ENCODE peak calls at places on chromosomes 1 and 21, in four cellular contexts. W is neural progenitor cell, G is breast epithelium, R is right cardiac atrium. M is an unnamed sample. For H3K4me1, the result is how much of the 10 kb centered on the place peaks cover.

GRCh38 chr1:200355815-200356214 is 54.0 kb downstream of the ZNF281 start:
- DNase-seq in W (no peak), G (no peak), R (no peak), M (no peak)

GRCh38 chr1:109929170-109929569 is 18.5 kb downstream of the CSF1 start:
- DNase-seq in W (no peak), G (no peak), R (no peak), M (no peak)

GRCh38 chr1:208007319-208007937 is 96.5 kb upstream of the CD34 start:
- DNase-seq in W (no peak), G (no peak), R (no peak), M (no peak)

GRCh38 chr1:43851561-43852338 is 81.9 kb upstream of the ARTN start:
- DNase-seq in W (no peak), G (no peak), R (peak), M (no peak)

GRCh38 chr1:182723195-182723594 is 38.8 kb upstream of the RGS8 start:
- DNase-seq in W (no peak), G (no peak), R (peak), M (no peak)

GRCh38 chr21:44921928-44922327 is 1.2 kb upstream of the ITGB2 start:
- DNase-seq in W (no peak), G (no peak), R (no peak), M (no peak)

GRCh38 chr1:203274603-203275381 is 30.5 kb upstream of the BTG2 start:
- DNase-seq in W (no peak), G (no peak), R (peak), M (no peak)

GRCh38 chr1:224543453-224543852 is 72.7 kb upstream of the CNIH3 start:
- DNase-seq in W (no peak), G (no peak), R (no peak), M (no peak)

DNA sequence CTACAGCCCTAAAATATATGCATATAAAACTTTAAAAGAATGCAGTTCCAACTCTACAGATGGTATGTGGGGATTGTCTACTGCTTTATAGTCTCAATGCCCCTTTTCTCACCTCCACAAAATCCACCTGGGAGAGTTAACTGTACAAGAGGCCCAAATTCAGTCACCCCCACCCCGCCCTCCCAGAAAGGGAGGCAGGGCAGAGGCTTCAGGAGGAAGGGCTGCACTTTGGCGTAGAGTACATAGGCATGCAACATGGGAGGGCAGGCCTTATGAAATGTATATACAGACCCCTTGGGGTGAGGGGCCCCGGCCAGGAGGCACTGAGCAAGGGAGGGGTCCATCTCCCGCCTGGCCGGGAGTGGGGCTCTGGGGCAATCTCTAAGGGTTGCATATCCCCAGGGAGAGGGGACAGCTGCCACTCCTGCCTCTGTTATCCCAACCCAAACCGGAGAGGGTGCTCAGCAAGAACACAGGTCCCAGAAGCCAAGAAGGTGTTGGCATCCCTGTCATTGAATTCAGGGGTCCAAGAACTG is 1.3 kb upstream of the PYGO2 start:
- DNase-seq in W (no peak), G (no peak), R (peak), M (no peak)
- H3K4me3 ChIP-seq in W (peak), G (no peak), R (no peak), M (peak)

DNA sequence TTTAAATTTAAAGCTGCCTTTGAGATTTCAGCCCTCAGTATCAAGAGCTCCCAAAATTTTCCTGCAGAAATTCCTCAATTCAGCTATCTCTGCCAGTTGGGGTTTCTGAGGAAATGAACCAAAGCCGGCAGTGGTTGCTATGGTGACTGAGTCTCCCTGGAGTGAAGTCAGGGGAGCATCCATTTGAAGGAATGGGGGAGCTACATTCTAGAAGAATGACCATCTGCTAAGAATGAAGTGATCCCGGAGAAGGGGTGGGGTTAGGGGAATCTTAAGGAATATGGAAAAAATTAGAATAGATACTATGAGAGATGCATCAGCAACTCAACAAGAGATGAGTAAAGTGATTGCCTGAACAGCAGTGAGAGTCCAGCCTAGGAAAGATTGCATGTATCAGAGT is 94.6 kb downstream of the CHD1L start:
- DNase-seq in W (peak), G (no peak), R (no peak), M (no peak)
- H3K27ac ChIP-seq in W (no peak), G (no peak), R (no peak), M (no peak)

DNA sequence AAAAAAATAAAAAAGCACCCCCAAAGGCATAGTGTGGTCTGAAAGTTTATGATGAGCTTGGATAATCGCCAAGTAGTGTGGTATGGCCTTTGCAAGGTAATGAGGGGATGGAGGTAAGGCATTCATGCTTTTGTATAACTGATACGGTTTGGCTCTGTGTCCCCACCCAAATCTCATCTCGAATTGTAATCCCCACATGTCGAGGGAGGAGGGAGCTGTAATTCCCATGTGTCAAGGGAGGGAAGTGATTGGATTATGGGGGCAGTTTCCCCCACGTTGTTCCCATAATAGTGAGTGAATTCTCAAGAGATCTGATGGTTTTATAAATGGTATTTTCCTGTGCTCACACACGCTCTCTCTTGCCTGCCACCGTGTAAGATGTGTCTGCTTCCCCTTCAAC is 215.5 kb downstream of the NFIA start:
- DNase-seq in W (no peak), G (no peak), R (no peak), M (no peak)
- H3K4me1 ChIP-seq in W (under half), G (under half), R (under half), M (under half)

GRCh38 chr1:118984990-118985608 is 3.0 kb downstream of the TBX15 start:
- DNase-seq in W (peak), G (no peak), R (no peak), M (no peak)

GRCh38 chr1:118985611-118986290 is 2.4 kb downstream of the TBX15 start:
- DNase-seq in W (no peak), G (no peak), R (no peak), M (no peak)

GRCh38 chr1:118986839-118987430 is 1.2 kb downstream of the TBX15 start:
- DNase-seq in W (no peak), G (no peak), R (peak), M (no peak)

GRCh38 chr1:118987431-118988185 is 535 bp downstream of the TBX15 start:
- DNase-seq in W (peak), G (no peak), R (peak), M (no peak)

DNA sequence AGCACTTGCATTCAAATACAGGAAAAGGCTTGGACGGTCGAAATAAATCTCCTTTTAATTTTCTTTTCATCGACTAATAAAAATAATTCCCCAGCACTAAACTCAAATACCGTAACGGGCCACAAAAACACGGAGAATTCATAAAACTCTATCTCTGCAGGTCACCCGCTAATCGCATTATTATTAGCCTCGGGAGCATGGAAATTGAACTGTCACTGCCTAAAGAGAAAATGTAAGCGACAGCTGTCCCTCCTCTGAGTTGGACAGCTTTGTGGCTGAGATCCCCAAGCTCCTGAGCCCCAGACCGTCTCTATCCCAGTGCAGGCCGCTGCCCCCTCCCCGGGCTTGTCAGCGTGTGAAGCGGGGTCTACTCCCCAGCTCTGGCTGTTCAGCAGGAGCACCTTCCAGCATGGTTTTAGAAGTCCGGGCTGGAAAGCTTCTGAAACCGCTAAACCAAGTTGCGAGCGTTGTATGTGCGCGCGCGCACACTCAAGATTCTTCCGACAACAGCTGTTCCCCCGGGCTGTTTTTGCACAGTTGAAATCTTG is 1.8 kb downstream of the TBX15 start:
- DNase-seq in W (peak), G (no peak), R (no peak), M (no peak)
- H3K4me3 ChIP-seq in W (peak), G (peak), R (peak), M (no peak)

GRCh38 chr21:26933448-26933847 is 33.4 kb downstream of the ADAMTS5 start:
- DNase-seq in W (no peak), G (no peak), R (no peak), M (no peak)

GRCh38 chr21:26939532-26940181 is 27.2 kb downstream of the ADAMTS5 start:
- DNase-seq in W (no peak), G (no peak), R (peak), M (no peak)

GRCh38 chr21:26934383-26934782 is 32.5 kb downstream of the ADAMTS5 start:
- DNase-seq in W (no peak), G (no peak), R (no peak), M (no peak)
- H3K27ac ChIP-seq in W (no peak), G (peak), R (no peak), M (no peak)

GRCh38 chr1:229093258-229093540 is 177.7 kb upstream of the RAB4A start:
- DNase-seq in W (no peak), G (no peak), R (no peak), M (no peak)
- H3K4me1 ChIP-seq in W (under half), G (under half), R (under half), M (under half)

GRCh38 chr1:173406783-173407230 is 70.3 kb upstream of the PRDX6 start:
- DNase-seq in W (no peak), G (no peak), R (no peak), M (no peak)
- H3K4me3 ChIP-seq in W (no peak), G (peak), R (peak), M (no peak)

DNA sequence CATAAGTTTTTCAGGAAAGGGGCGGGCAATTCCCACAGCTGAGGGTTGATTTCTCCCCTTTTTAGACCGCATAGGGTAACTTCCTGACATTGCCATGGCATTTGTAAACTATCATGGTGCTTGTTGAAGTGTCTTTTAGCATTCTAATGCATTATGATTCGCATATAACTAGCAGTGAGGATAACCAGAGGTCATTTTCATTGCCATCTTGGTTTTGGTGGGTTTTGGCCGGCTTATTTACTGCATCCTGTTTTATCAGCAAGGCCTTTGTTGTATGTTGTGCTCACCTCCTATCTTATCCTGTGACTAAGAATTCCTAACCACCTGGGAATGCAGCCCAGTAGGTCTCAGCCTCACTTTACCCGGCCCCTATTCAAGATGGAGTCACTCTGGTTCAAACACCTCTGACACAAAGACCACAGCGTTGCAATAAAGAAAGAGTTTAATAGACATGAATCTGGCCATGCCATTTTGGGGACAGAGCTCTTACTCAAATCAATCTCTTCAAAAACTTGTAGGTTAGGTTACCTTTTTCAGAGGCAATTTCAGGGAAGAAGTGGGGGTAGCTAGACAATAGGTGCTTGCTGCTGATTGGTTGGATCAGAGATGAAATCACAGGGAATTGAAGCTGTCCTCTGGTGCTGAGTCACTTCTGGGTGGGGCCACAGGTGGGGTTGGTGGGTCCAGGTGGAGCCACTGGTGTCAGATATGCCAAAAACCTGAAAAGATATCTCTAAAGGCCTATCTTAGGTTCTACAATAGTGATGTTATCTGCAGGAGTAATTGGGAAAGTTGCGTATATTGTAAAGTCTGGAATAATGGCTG is 23.3 kb downstream of the TBX19 start:
- DNase-seq in W (no peak), G (no peak), R (no peak), M (no peak)
- H3K27ac ChIP-seq in W (no peak), G (no peak), R (no peak), M (no peak)

DNA sequence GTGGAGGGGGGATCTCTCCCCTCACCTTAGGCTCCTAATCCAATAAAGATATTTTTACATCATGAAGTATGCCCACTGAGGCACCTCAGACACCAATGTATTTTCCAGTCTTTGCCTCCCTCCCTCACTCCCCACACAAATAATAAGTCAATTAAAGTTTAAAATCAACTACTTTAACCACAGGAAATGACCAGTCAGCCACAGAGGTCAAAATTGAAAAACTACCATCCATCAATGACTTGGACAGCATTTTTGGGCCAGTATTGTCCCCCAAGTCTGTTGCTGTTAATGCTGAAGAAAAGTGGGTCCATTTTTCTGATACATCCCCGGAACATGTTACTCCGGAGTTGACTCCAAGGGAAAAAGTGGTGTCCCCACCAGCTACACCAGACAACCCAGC is 70.6 kb upstream of the DYNLT5 start:
- DNase-seq in W (no peak), G (no peak), R (no peak), M (no peak)
- H3K4me1 ChIP-seq in W (under half), G (under half), R (under half), M (under half)